ENCODE peak calls at places on chromosomes 5 and 9, in eight cellular contexts. C is endothelial cell; U is HS-5; N is astrocyte of the spinal cord; Y is stimulated activated CD4-positive, alpha-beta T cell treated with anti-CD3 and anti-CD28 coated beads, Interleukin-12 subunit alpha, Interleukin-12 subunit beta, amount 100 ng/mL, for 48 hours; G is H7; K is putamen; Q is ovary. W is an unnamed sample.
A peak's percentile ranks its signal among the peaks of the same experiment; 100 is the strongest.

GRCh38 chr5:171945476-171945875 is 61.0 kb downstream of the FBXW11 start:
- DNase-seq in C (no peak), U (no peak), N (no peak), Y (no peak), G (no peak), K (no peak), Q (no peak), W (no peak)

GRCh38 chr9:88950341-88951141 is 40.7 kb upstream of the S1PR3 start:
- DNase-seq in C (no peak), U (peak; percentile 9), N (peak; percentile 46), Y (no peak), G (no peak), K (no peak), Q (no peak), W (no peak)

GRCh38 chr9:88173378-88173999 is 35.2 kb upstream of the SPATA31C2 start:
- DNase-seq in C (peak; percentile 70), U (peak; percentile 43), N (peak; percentile 71), Y (peak; percentile 24), G (peak; percentile 71), K (peak; percentile 13), Q (no peak), W (peak; percentile 79)

GRCh38 chr5:64811050-64811640 is 42.4 kb downstream of the CWC27 start:
- DNase-seq in C (peak; percentile 6), U (peak; percentile 41), N (peak; percentile 71), Y (no peak), G (no peak), K (peak; percentile 28), Q (no peak), W (peak; percentile 65)

GRCh38 chr9:126860757-126861466 is 473 bp downstream of the ZBTB34 start:
- DNase-seq in C (peak; percentile 48), U (no peak), N (no peak), Y (no peak), G (no peak), K (no peak), Q (no peak), W (peak; percentile 67)

GRCh38 chr5:40165789-40166728 is 513.7 kb upstream of the PTGER4 start:
- DNase-seq in C (no peak), U (no peak), N (peak; percentile 38), Y (peak; percentile 7), G (peak; percentile 13), K (no peak), Q (no peak), W (no peak)

GRCh38 chr5:145941096-145941676 is 4.8 kb downstream of the SH3RF2 start:
- DNase-seq in C (no peak), U (no peak), N (no peak), Y (no peak), G (no peak), K (no peak), Q (no peak), W (no peak)

GRCh38 chr9:133417541-133418461 is at the start of gene REXO4:
- DNase-seq in C (peak; percentile 82), U (peak; percentile 68), N (peak; percentile 90), Y (peak; percentile 84), G (peak; percentile 95), K (peak; percentile 75), Q (peak; percentile 89), W (peak; percentile 92)

GRCh38 chr9:79673614-79674013 is 101.8 kb downstream of the TLE4 start:
- DNase-seq in C (no peak), U (no peak), N (no peak), Y (no peak), G (no peak), K (no peak), Q (no peak), W (no peak)

GRCh38 chr9:92947268-92948031 is at the start of gene FGD3:
- DNase-seq in C (peak; percentile 34), U (no peak), N (no peak), Y (no peak), G (peak; percentile 86), K (no peak), Q (no peak), W (no peak)

GRCh38 chr5:79200573-79201183 is 35.3 kb upstream of the JMY start:
- DNase-seq in C (peak; percentile 7), U (no peak), N (no peak), Y (no peak), G (peak; percentile 17), K (no peak), Q (no peak), W (peak; percentile 51)

GRCh38 chr9:126488881-126489404 is 124.8 kb upstream of the LMX1B start:
- DNase-seq in C (no peak), U (no peak), N (no peak), Y (no peak), G (no peak), K (no peak), Q (no peak), W (no peak)

GRCh38 chr9:92026206-92027002 is 76.4 kb upstream of the ROR2 start:
- DNase-seq in C (peak; percentile 32), U (no peak), N (no peak), Y (no peak), G (peak; percentile 55), K (no peak), Q (no peak), W (no peak)

W was measured in erythroblast.